ENCODE peak calls at places on chromosomes 16 and 17, in seven cellular contexts. One of them, this sample, is unnamed.
A peak's percentile ranks its signal among the peaks of the same experiment; 100 is the strongest.

GRCh38 chr16:49085689-49086088 is 195.9 kb downstream of the CBLN1 start:
- DNase-seq in fibroblast of the aortic adventitia: peak; percentile 71
- DNase-seq in AG04450: no peak
- DNase-seq in fibroblast of mammary gland: peak; percentile 49
- DNase-seq in AG10803: peak; percentile 18
- DNase-seq in fibroblast of pulmonary artery: peak; percentile 22
- DNase-seq in tibial nerve: no peak
- DNase-seq in this sample: no peak

GRCh38 chr17:2796164-2797140 is at the start of gene RAP1GAP2:
- DNase-seq in fibroblast of the aortic adventitia: no peak
- DNase-seq in AG04450: no peak
- DNase-seq in fibroblast of mammary gland: no peak
- DNase-seq in AG10803: no peak
- DNase-seq in fibroblast of pulmonary artery: no peak
- DNase-seq in tibial nerve: peak; percentile 18
- DNase-seq in this sample: no peak

GRCh38 chr16:54040480-54040879 is 246.1 kb downstream of the IRX3 start:
- DNase-seq in fibroblast of the aortic adventitia: no peak
- DNase-seq in AG04450: no peak
- DNase-seq in fibroblast of mammary gland: no peak
- DNase-seq in AG10803: no peak
- DNase-seq in fibroblast of pulmonary artery: no peak
- DNase-seq in tibial nerve: no peak
- DNase-seq in this sample: no peak

GRCh38 chr16:11530171-11530940 is 56.4 kb downstream of the LITAF start:
- DNase-seq in fibroblast of the aortic adventitia: peak; percentile 28
- DNase-seq in AG04450: no peak
- DNase-seq in fibroblast of mammary gland: no peak
- DNase-seq in AG10803: no peak
- DNase-seq in fibroblast of pulmonary artery: peak; percentile 42
- DNase-seq in tibial nerve: no peak
- DNase-seq in this sample: no peak

GRCh38 chr17:2083613-2084128 is 28.8 kb downstream of the HIC1 start:
- DNase-seq in fibroblast of the aortic adventitia: no peak
- DNase-seq in AG04450: no peak
- DNase-seq in fibroblast of mammary gland: peak; percentile 25
- DNase-seq in AG10803: no peak
- DNase-seq in fibroblast of pulmonary artery: no peak
- DNase-seq in tibial nerve: no peak
- DNase-seq in this sample: no peak

GRCh38 chr16:13186813-13187212 is 285.4 kb downstream of the SHISA9 start:
- DNase-seq in fibroblast of the aortic adventitia: no peak
- DNase-seq in AG04450: no peak
- DNase-seq in fibroblast of mammary gland: peak; percentile 2
- DNase-seq in AG10803: no peak
- DNase-seq in fibroblast of pulmonary artery: no peak
- DNase-seq in tibial nerve: no peak
- DNase-seq in this sample: no peak

GRCh38 chr17:65557349-65558310 is 3.8 kb downstream of the AXIN2 start:
- DNase-seq in fibroblast of the aortic adventitia: peak; percentile 65
- DNase-seq in AG04450: no peak
- DNase-seq in fibroblast of mammary gland: peak; percentile 69
- DNase-seq in AG10803: peak; percentile 64
- DNase-seq in fibroblast of pulmonary artery: peak; percentile 31
- DNase-seq in tibial nerve: no peak
- DNase-seq in this sample: no peak

GRCh38 chr17:15384142-15384803 is 42.9 kb upstream of the TEKT3 start:
- DNase-seq in fibroblast of the aortic adventitia: peak; percentile 65
- DNase-seq in AG04450: no peak
- DNase-seq in fibroblast of mammary gland: peak; percentile 39
- DNase-seq in AG10803: peak; percentile 70
- DNase-seq in fibroblast of pulmonary artery: peak; percentile 69
- DNase-seq in tibial nerve: no peak
- DNase-seq in this sample: no peak

GRCh38 chr16:23976091-23977001 is 140.6 kb downstream of the PRKCB start:
- DNase-seq in fibroblast of the aortic adventitia: no peak
- DNase-seq in AG04450: no peak
- DNase-seq in fibroblast of mammary gland: no peak
- DNase-seq in AG10803: no peak
- DNase-seq in fibroblast of pulmonary artery: no peak
- DNase-seq in tibial nerve: no peak
- DNase-seq in this sample: no peak

GRCh38 chr16:57619606-57620315 is 8.7 kb upstream of the ADGRG1 start:
- DNase-seq in fibroblast of the aortic adventitia: no peak
- DNase-seq in AG04450: no peak
- DNase-seq in fibroblast of mammary gland: no peak
- DNase-seq in AG10803: no peak
- DNase-seq in fibroblast of pulmonary artery: no peak
- DNase-seq in tibial nerve: peak; percentile 7
- DNase-seq in this sample: no peak

GRCh38 chr16:88941933-88942909 is 34.8 kb downstream of the CBFA2T3 start:
- DNase-seq in fibroblast of the aortic adventitia: no peak
- DNase-seq in AG04450: no peak
- DNase-seq in fibroblast of mammary gland: no peak
- DNase-seq in AG10803: no peak
- DNase-seq in fibroblast of pulmonary artery: peak; percentile 12
- DNase-seq in tibial nerve: no peak
- DNase-seq in this sample: peak; percentile 71

GRCh38 chr17:65987988-65988387 is 203.9 kb downstream of the CEP112 start:
- DNase-seq in fibroblast of the aortic adventitia: peak; percentile 61
- DNase-seq in AG04450: peak; percentile 7
- DNase-seq in fibroblast of mammary gland: peak; percentile 48
- DNase-seq in AG10803: peak; percentile 26
- DNase-seq in fibroblast of pulmonary artery: peak; percentile 64
- DNase-seq in tibial nerve: no peak
- DNase-seq in this sample: no peak

GRCh38 chr16:759110-759910 is 1.2 kb upstream of the MSLN start:
- DNase-seq in fibroblast of the aortic adventitia: no peak
- DNase-seq in AG04450: no peak
- DNase-seq in fibroblast of mammary gland: no peak
- DNase-seq in AG10803: no peak
- DNase-seq in fibroblast of pulmonary artery: no peak
- DNase-seq in tibial nerve: no peak
- DNase-seq in this sample: no peak

GRCh38 chr17:28745777-28746473 is 2.1 kb downstream of the TRAF4 start:
- DNase-seq in fibroblast of the aortic adventitia: no peak
- DNase-seq in AG04450: no peak
- DNase-seq in fibroblast of mammary gland: no peak
- DNase-seq in AG10803: no peak
- DNase-seq in fibroblast of pulmonary artery: no peak
- DNase-seq in tibial nerve: no peak
- DNase-seq in this sample: peak; percentile 56

GRCh38 chr17:80850817-80851216 is 140.8 kb upstream of the CHMP6 start:
- DNase-seq in fibroblast of the aortic adventitia: no peak
- DNase-seq in AG04450: no peak
- DNase-seq in fibroblast of mammary gland: no peak
- DNase-seq in AG10803: no peak
- DNase-seq in fibroblast of pulmonary artery: no peak
- DNase-seq in tibial nerve: no peak
- DNase-seq in this sample: no peak

GRCh38 chr17:31492880-31493655 is 101.6 kb downstream of the RAB11FIP4 start:
- DNase-seq in fibroblast of the aortic adventitia: no peak
- DNase-seq in AG04450: no peak
- DNase-seq in fibroblast of mammary gland: no peak
- DNase-seq in AG10803: no peak
- DNase-seq in fibroblast of pulmonary artery: no peak
- DNase-seq in tibial nerve: no peak
- DNase-seq in this sample: no peak

DNA sequence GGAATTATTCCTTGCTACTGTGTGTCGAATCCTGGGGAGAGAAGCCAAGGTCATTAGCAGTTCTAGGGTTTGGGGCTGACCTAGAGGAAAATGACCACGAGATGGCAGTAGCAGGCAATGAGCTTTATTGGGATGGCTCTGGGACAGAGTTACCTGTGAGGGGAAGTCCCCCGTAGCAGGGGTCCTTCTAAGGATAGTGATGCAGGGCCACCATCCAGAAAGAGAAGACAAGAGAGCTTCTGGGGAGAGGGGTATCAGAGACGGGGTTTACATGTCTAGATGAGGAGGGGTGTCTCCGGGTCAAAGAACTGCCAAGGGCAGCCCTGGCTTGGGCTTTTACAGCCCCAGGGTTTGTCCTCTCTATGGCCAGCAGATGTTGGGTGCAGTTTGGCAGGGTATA is 6.4 kb upstream of the GGT6 start:
- DNase-seq in fibroblast of the aortic adventitia: peak; percentile 52
- DNase-seq in AG04450: no peak
- DNase-seq in fibroblast of mammary gland: peak; percentile 54
- DNase-seq in AG10803: peak; percentile 26
- DNase-seq in fibroblast of pulmonary artery: peak; percentile 60
- DNase-seq in tibial nerve: no peak
- DNase-seq in this sample: peak; percentile 77
- TF ChIP-seq CTCF in fibroblast of the aortic adventitia: peak; percentile 83
- TF ChIP-seq CTCF in AG04450: peak; percentile 88
- TF ChIP-seq CTCF in fibroblast of mammary gland: peak; percentile 86
- TF ChIP-seq CTCF in AG10803: peak; percentile 82
- TF ChIP-seq CTCF in fibroblast of pulmonary artery: peak; percentile 82
- TF ChIP-seq CTCF in tibial nerve: peak; percentile 66
- TF ChIP-seq CTCF in this sample: peak; percentile 58

GRCh38 chr17:77458202-77459017 is 317.6 kb downstream of the SEC14L1 start:
- DNase-seq in fibroblast of the aortic adventitia: no peak
- DNase-seq in AG04450: no peak
- DNase-seq in fibroblast of mammary gland: no peak
- DNase-seq in AG10803: no peak
- DNase-seq in fibroblast of pulmonary artery: no peak
- DNase-seq in tibial nerve: no peak
- DNase-seq in this sample: no peak
- TF ChIP-seq CTCF in fibroblast of the aortic adventitia: no peak
- TF ChIP-seq CTCF in AG04450: no peak
- TF ChIP-seq CTCF in fibroblast of mammary gland: no peak
- TF ChIP-seq CTCF in AG10803: no peak
- TF ChIP-seq CTCF in fibroblast of pulmonary artery: no peak
- TF ChIP-seq CTCF in tibial nerve: no peak
- TF ChIP-seq CTCF in this sample: no peak

GRCh38 chr16:69171325-69172095 is 15.5 kb upstream of the SNTB2 start:
- DNase-seq in fibroblast of the aortic adventitia: peak; percentile 76
- DNase-seq in AG04450: peak; percentile 52
- DNase-seq in fibroblast of mammary gland: no peak
- DNase-seq in AG10803: peak; percentile 88
- DNase-seq in fibroblast of pulmonary artery: peak; percentile 53
- DNase-seq in tibial nerve: no peak
- DNase-seq in this sample: no peak
- TF ChIP-seq CTCF in fibroblast of the aortic adventitia: no peak
- TF ChIP-seq CTCF in AG04450: no peak
- TF ChIP-seq CTCF in fibroblast of mammary gland: no peak
- TF ChIP-seq CTCF in AG10803: no peak
- TF ChIP-seq CTCF in fibroblast of pulmonary artery: no peak
- TF ChIP-seq CTCF in tibial nerve: no peak
- TF ChIP-seq CTCF in this sample: no peak

GRCh38 chr17:76370261-76370993 is 14.0 kb upstream of the SPHK1 start:
- DNase-seq in fibroblast of the aortic adventitia: peak; percentile 97
- DNase-seq in AG04450: peak; percentile 80
- DNase-seq in fibroblast of mammary gland: peak; percentile 99
- DNase-seq in AG10803: peak; percentile 99
- DNase-seq in fibroblast of pulmonary artery: peak; percentile 95
- DNase-seq in tibial nerve: no peak
- DNase-seq in this sample: no peak
- TF ChIP-seq CTCF in fibroblast of the aortic adventitia: peak; percentile 54
- TF ChIP-seq CTCF in AG04450: peak; percentile 72
- TF ChIP-seq CTCF in fibroblast of mammary gland: peak; percentile 60
- TF ChIP-seq CTCF in AG10803: peak; percentile 71
- TF ChIP-seq CTCF in fibroblast of pulmonary artery: peak; percentile 63
- TF ChIP-seq CTCF in tibial nerve: peak; percentile 36
- TF ChIP-seq CTCF in this sample: no peak

GRCh38 chr17:7982666-7983065 is 19.7 kb upstream of the GUCY2D start:
- DNase-seq in fibroblast of the aortic adventitia: peak; percentile 49
- DNase-seq in AG04450: no peak
- DNase-seq in fibroblast of mammary gland: no peak
- DNase-seq in AG10803: peak; percentile 12
- DNase-seq in fibroblast of pulmonary artery: peak; percentile 49
- DNase-seq in tibial nerve: no peak
- DNase-seq in this sample: no peak
- TF ChIP-seq CTCF in fibroblast of the aortic adventitia: peak; percentile 32
- TF ChIP-seq CTCF in AG04450: no peak
- TF ChIP-seq CTCF in fibroblast of mammary gland: peak; percentile 19
- TF ChIP-seq CTCF in AG10803: peak; percentile 21
- TF ChIP-seq CTCF in fibroblast of pulmonary artery: peak; percentile 38
- TF ChIP-seq CTCF in tibial nerve: no peak
- TF ChIP-seq CTCF in this sample: no peak

DNA sequence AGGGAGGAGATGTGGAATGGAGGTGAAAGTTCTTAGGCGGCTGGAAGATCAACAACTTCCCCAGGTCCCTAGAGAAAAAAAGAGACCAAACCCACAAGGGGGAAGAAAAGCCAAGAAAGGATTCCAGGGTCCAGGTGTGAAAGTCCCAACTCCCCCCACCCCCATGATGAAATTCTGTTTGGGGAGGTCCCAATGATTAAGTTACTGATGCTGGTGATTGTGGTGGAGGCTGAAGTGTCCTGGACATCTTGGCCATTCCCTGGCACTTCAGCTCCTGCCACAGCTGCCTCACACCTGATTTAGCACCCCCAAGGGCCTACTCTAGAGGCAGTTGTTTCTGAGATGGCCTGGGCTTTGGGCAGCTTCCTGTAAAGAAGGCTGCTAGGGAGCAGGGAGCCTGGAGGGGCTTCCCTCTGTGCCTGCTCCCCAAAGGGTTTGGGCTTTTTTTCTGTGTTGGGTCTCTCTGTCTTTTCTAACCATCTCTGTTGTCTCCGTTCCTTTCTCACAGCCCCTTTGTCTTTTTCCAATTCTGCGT is 13.1 kb downstream of the HOXB4 start:
- DNase-seq in fibroblast of the aortic adventitia: no peak
- DNase-seq in AG04450: no peak
- DNase-seq in fibroblast of mammary gland: no peak
- DNase-seq in AG10803: no peak
- DNase-seq in fibroblast of pulmonary artery: no peak
- DNase-seq in tibial nerve: no peak
- DNase-seq in this sample: no peak
- TF ChIP-seq CTCF in fibroblast of the aortic adventitia: no peak
- TF ChIP-seq CTCF in AG04450: no peak
- TF ChIP-seq CTCF in fibroblast of mammary gland: no peak
- TF ChIP-seq CTCF in AG10803: no peak
- TF ChIP-seq CTCF in fibroblast of pulmonary artery: no peak
- TF ChIP-seq CTCF in tibial nerve: no peak
- TF ChIP-seq CTCF in this sample: no peak

GRCh38 chr16:28879841-28880588 is 1.7 kb downstream of the ATP2A1 start:
- DNase-seq in fibroblast of the aortic adventitia: peak; percentile 72
- DNase-seq in AG04450: peak; percentile 29
- DNase-seq in fibroblast of mammary gland: peak; percentile 79
- DNase-seq in AG10803: peak; percentile 72
- DNase-seq in fibroblast of pulmonary artery: peak; percentile 79
- DNase-seq in tibial nerve: peak; percentile 76
- DNase-seq in this sample: peak; percentile 78
- TF ChIP-seq CTCF in fibroblast of the aortic adventitia: no peak
- TF ChIP-seq CTCF in AG04450: no peak
- TF ChIP-seq CTCF in fibroblast of mammary gland: no peak
- TF ChIP-seq CTCF in AG10803: no peak
- TF ChIP-seq CTCF in fibroblast of pulmonary artery: no peak
- TF ChIP-seq CTCF in tibial nerve: peak; percentile 68
- TF ChIP-seq CTCF in this sample: no peak

This sample was measured in mesothelial cell of epicardium.